ENCODE peak calls at places on chromosomes 7 and 10, in ten cellular contexts. M is suprapubic skin, C is H1, E is prostate gland, L is HepG2, F is sigmoid colon, T is SK-N-SH, Z is spleen, D is transverse colon, N is SK-N-MC. V is an unnamed sample.
A peak's percentile ranks its signal among the peaks of the same experiment; 100 is the strongest.

GRCh38 chr7:124557587-124557986 is 208.0 kb downstream of the GPR37 start:
- DNase-seq in C (no peak), Z (no peak), E (no peak), T (no peak), L (no peak), D (no peak), M (no peak), F (no peak), N (no peak), V (no peak)

GRCh38 chr7:24728121-24728500 is 29.2 kb downstream of the GSDME start:
- DNase-seq in C (no peak), M (no peak), F (no peak), D (no peak), N (no peak), L (no peak), E (no peak), T (no peak), Z (no peak), V (peak; percentile 3)

GRCh38 chr7:13627455-13627854 is 362.0 kb downstream of the ETV1 start:
- DNase-seq in Z (no peak), E (no peak), F (no peak), C (no peak), N (no peak), D (no peak), T (no peak), L (no peak), M (no peak), V (no peak)

GRCh38 chr7:100963386-100963785 is 6.0 kb upstream of the MUC12 start:
- DNase-seq in T (no peak), E (no peak), N (no peak), F (no peak), Z (no peak), D (no peak), M (no peak), C (no peak), L (no peak), V (no peak)

GRCh38 chr10:126235091-126235978 is 152.9 kb downstream of the ADAM12 start:
- DNase-seq in L (no peak), F (no peak), Z (no peak), N (no peak), D (no peak), E (no peak), M (no peak), C (no peak), T (peak; percentile 44), V (no peak)

GRCh38 chr10:63456437-63457210 is 9.2 kb downstream of the JMJD1C start:
- DNase-seq in E (no peak), L (no peak), F (no peak), M (no peak), D (no peak), T (no peak), N (no peak), C (no peak), Z (no peak), V (no peak)

GRCh38 chr7:87316097-87316700 is 29.3 kb upstream of the CROT start:
- DNase-seq in L (no peak), F (no peak), M (no peak), N (no peak), Z (no peak), T (no peak), C (no peak), E (no peak), D (no peak), V (no peak)

GRCh38 chr10:122050811-122051210 is 61.8 kb downstream of the TACC2 start:
- DNase-seq in C (no peak), D (no peak), E (no peak), N (no peak), F (no peak), Z (peak; percentile 14), L (no peak), T (no peak), M (no peak), V (no peak)

GRCh38 chr10:30422981-30423654 is 10.9 kb upstream of the MAP3K8 start:
- DNase-seq in T (no peak), E (peak; percentile 29), F (peak; percentile 78), N (no peak), C (peak; percentile 25), M (no peak), Z (peak; percentile 77), D (peak; percentile 52), L (peak; percentile 89), V (peak; percentile 69)

GRCh38 chr7:9307131-9307530 is 873.7 kb downstream of the NXPH1 start:
- DNase-seq in N (no peak), C (no peak), E (no peak), D (no peak), Z (no peak), T (no peak), F (no peak), L (no peak), M (no peak), V (no peak)

GRCh38 chr10:10872035-10872673 is 145.5 kb upstream of the CELF2 start:
- DNase-seq in Z (no peak), F (no peak), C (no peak), M (no peak), E (no peak), T (no peak), D (no peak), N (no peak), L (no peak), V (peak; percentile 27)

DNA sequence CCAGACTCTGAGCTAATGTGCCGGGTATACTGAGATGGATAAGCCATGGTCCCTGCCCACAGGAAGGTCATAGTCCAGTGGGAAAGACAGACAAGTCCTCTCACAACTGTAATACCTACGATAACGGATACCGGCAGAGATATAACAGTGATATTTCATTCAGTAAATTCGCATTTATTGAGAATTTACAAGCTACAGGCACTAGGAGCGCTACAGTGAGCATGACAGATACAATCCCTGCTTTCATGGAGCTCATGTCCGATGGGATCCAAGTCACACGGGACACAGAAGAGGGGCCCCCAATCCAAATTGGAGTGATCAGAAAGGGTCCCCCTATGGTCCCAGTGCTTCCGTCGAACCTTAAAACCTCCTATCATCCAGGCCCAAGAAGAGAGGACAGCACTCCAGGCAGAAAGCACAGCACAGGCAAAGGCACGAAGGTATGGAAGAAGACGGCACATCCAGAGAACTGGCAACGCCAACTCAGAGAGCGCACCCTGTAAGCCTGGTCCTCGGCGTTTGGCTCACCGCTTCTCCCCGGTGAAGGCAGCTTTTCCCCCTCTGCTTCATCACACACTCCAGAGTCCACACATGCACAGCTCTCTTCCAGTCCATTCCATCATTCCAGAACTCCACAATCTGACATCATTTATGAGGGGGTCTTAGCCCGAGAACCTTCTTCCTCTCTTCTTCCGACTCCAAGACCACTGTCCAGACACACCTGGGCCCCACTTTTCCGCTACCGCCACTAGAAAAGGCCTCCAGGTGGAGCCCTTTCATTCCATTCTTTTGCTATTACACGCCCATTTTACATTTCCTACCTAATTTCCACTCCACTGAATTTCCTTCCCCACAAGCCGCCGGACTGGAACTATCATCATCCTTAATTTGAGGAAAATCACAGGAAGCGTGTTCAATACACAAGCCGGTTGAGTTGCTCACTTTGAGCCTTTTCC is 47.8 kb upstream of the NKX2-3 start:
- DNase-seq in C (no peak), T (no peak), N (no peak), E (no peak), Z (no peak), D (no peak), F (no peak), L (peak; percentile 2), M (no peak), V (no peak)
- H3K4me3 ChIP-seq in C (no peak overlapping the region), T (no peak overlapping the region), N (no peak overlapping the region), E (no peak overlapping the region), Z (no peak overlapping the region), D (no peak overlapping the region), F (no peak overlapping the region), L (no peak overlapping the region), M (no peak overlapping the region), V (no peak overlapping the region)

GRCh38 chr10:34526186-34526585 is 288.9 kb downstream of the PARD3 start:
- DNase-seq in D (no peak), N (no peak), C (no peak), F (no peak), M (no peak), L (no peak), T (no peak), Z (no peak), E (no peak), V (no peak)
- TF ChIP-seq POLR2AphosphoS5 in D (no peak), N (no peak), C (no peak), F (no peak), M (no peak), L (no peak), T (no peak), Z (no peak), E (no peak), V (no peak)

DNA sequence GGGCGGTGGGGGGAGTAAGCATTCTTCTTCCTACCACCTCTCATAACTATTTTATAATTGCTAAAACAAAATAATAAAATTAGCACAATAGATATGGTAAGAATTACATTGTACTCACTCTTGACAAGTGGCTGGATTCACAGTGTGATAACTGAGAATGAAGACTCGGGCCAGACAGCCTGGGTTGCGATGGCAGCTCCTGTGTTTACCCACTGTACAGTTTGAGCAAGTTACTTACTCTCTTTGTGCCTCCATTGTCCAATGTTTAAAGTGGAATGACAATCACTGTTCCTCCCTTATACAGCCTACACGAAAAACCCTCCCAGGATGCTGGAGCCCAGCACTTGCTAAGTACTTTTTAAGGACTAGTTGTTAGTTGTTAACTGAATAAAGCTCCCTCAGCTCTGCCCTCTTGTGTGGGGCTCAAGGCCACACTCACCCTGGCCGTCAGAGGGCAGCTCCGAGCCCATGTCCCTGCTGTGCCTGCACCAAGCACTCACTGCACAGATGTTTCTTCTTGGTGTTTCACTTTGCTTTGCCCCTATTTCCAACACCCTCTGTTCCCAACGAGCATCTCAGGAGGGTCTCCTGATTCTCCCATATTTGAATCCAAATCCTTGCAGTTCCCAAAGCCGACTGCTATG is 56.4 kb upstream of the NPS start:
- DNase-seq in Z (no peak), D (no peak), T (no peak), N (no peak), F (no peak), M (no peak), E (no peak), L (no peak), C (peak; percentile 23), V (no peak)
- H3K4me3 ChIP-seq in Z (no peak overlapping the region), D (no peak overlapping the region), T (no peak overlapping the region), N (no peak overlapping the region), F (no peak overlapping the region), M (no peak overlapping the region), E (no peak overlapping the region), L (no peak overlapping the region), C (no peak overlapping the region), V (no peak overlapping the region)

GRCh38 chr7:5203138-5203537 is 13.1 kb downstream of the WIPI2 start:
- DNase-seq in F (no peak), L (no peak), D (no peak), M (peak; percentile 18), Z (no peak), N (no peak), E (no peak), T (no peak), C (no peak), V (no peak)

GRCh38 chr7:5198741-5199140 is 8.7 kb downstream of the WIPI2 start:
- DNase-seq in F (no peak), Z (peak; percentile 19), N (no peak), C (no peak), L (no peak), E (no peak), M (peak; percentile 15), D (no peak), T (no peak), V (no peak)

GRCh38 chr7:5197811-5198210 is 7.8 kb downstream of the WIPI2 start:
- DNase-seq in N (no peak), C (no peak), E (no peak), Z (peak; percentile 43), D (no peak), L (no peak), T (no peak), F (no peak), M (peak; percentile 28), V (no peak)

GRCh38 chr7:5204546-5204945 is 14.5 kb downstream of the WIPI2 start:
- DNase-seq in M (peak; percentile 32), Z (peak; percentile 16), C (no peak), T (no peak), D (no peak), N (no peak), F (no peak), L (no peak), E (no peak), V (no peak)

GRCh38 chr7:5200561-5201235 is 10.7 kb downstream of the WIPI2 start:
- DNase-seq in E (no peak), N (no peak), C (no peak), D (no peak), M (peak; percentile 61), T (no peak), Z (peak; percentile 43), L (no peak), F (no peak), V (no peak)
- TF ChIP-seq POLR2AphosphoS5 in E (no peak), N (no peak), C (no peak), D (no peak), M (no peak), T (no peak), Z (no peak), L (no peak), F (no peak), V (no peak)